ENCODE peak calls at places on chromosomes 3 and 15, in eight cellular contexts. X is GM13977, K is OCI-LY7, R is choroid plexus epithelial cell, I is stomach, P is tibial nerve, D is lower lobe of right lung, M is psoas muscle. B is an unnamed sample.

GRCh38 chr15:38453971-38454686 is at the start of gene FAM98B:
- DNase-seq in X (peak; percentile 80), K (peak; percentile 88), R (peak; percentile 93), I (peak; percentile 92), P (peak; percentile 73), D (peak; percentile 91), M (peak; percentile 93), B (peak; percentile 91)

GRCh38 chr3:46628980-46629379 is 16.7 kb downstream of the FAM240A start:
- DNase-seq in X (no peak), K (no peak), R (no peak), I (no peak), P (no peak), D (no peak), M (peak; percentile 55), B (no peak)

GRCh38 chr3:183766745-183767606 is 58.4 kb downstream of the MAP6D1 start:
- DNase-seq in X (peak; percentile 60), K (peak; percentile 82), R (peak; percentile 88), I (peak; percentile 83), P (peak; percentile 46), D (peak; percentile 73), M (peak; percentile 74), B (no peak)

GRCh38 chr15:67067161-67067853 is 1.9 kb downstream of the SMAD3 start:
- DNase-seq in X (no peak), K (peak; percentile 52), R (no peak), I (no peak), P (no peak), D (no peak), M (no peak), B (peak; percentile 53)

GRCh38 chr15:77739591-77740378 is 107.1 kb upstream of the LINGO1 start:
- DNase-seq in X (no peak), K (no peak), R (no peak), I (no peak), P (no peak), D (no peak), M (no peak), B (no peak)

GRCh38 chr3:184156522-184156955 is 1.4 kb downstream of the DVL3 start:
- DNase-seq in X (no peak), K (no peak), R (peak; percentile 81), I (no peak), P (no peak), D (no peak), M (peak; percentile 84), B (peak; percentile 65)

GRCh38 chr3:20811631-20812030 is 625.6 kb upstream of the SGO1 start:
- DNase-seq in X (no peak), K (no peak), R (no peak), I (no peak), P (no peak), D (no peak), M (no peak), B (no peak)

GRCh38 chr15:83030021-83030420 is 18.6 kb upstream of the C15orf40 start:
- DNase-seq in X (no peak), K (no peak), R (peak; percentile 77), I (no peak), P (no peak), D (no peak), M (no peak), B (no peak)

GRCh38 chr3:134054881-134055280 is 25.2 kb upstream of the SLCO2A1 start:
- DNase-seq in X (no peak), K (no peak), R (no peak), I (no peak), P (no peak), D (no peak), M (no peak), B (no peak)

GRCh38 chr15:67915374-67916050 is 75.7 kb upstream of the RNU6-1 start:
- DNase-seq in X (no peak), K (no peak), R (no peak), I (peak; percentile 92), P (no peak), D (peak; percentile 74), M (peak; percentile 62), B (peak; percentile 38)

GRCh38 chr3:124592658-124593441 is 137.4 kb upstream of the UMPS start:
- DNase-seq in X (peak; percentile 23), K (no peak), R (no peak), I (peak; percentile 87), P (no peak), D (peak; percentile 57), M (no peak), B (no peak)

GRCh38 chr3:13770390-13771169 is 109.3 kb downstream of the WNT7A start:
- DNase-seq in X (no peak), K (no peak), R (no peak), I (peak; percentile 19), P (no peak), D (no peak), M (no peak), B (peak; percentile 39)

GRCh38 chr15:36511594-36511993 is 67.8 kb upstream of the CDIN1 start:
- DNase-seq in X (no peak), K (no peak), R (no peak), I (no peak), P (no peak), D (no peak), M (no peak), B (no peak)

GRCh38 chr3:102079809-102080197 is 230.5 kb downstream of the NFKBIZ start:
- DNase-seq in X (no peak), K (no peak), R (no peak), I (no peak), P (no peak), D (no peak), M (no peak), B (no peak)

GRCh38 chr3:81352867-81353266 is 408.6 kb downstream of the GBE1 start:
- DNase-seq in X (no peak), K (no peak), R (peak; percentile 73), I (no peak), P (no peak), D (no peak), M (no peak), B (no peak)

GRCh38 chr15:60594071-60594470 is 115.1 kb upstream of the ICE2 start:
- DNase-seq in X (no peak), K (no peak), R (no peak), I (no peak), P (no peak), D (no peak), M (no peak), B (no peak)

GRCh38 chr3:133674290-133674912 is 12.7 kb upstream of the TOPBP1 start:
- DNase-seq in X (no peak), K (no peak), R (no peak), I (no peak), P (no peak), D (no peak), M (no peak), B (no peak)

DNA sequence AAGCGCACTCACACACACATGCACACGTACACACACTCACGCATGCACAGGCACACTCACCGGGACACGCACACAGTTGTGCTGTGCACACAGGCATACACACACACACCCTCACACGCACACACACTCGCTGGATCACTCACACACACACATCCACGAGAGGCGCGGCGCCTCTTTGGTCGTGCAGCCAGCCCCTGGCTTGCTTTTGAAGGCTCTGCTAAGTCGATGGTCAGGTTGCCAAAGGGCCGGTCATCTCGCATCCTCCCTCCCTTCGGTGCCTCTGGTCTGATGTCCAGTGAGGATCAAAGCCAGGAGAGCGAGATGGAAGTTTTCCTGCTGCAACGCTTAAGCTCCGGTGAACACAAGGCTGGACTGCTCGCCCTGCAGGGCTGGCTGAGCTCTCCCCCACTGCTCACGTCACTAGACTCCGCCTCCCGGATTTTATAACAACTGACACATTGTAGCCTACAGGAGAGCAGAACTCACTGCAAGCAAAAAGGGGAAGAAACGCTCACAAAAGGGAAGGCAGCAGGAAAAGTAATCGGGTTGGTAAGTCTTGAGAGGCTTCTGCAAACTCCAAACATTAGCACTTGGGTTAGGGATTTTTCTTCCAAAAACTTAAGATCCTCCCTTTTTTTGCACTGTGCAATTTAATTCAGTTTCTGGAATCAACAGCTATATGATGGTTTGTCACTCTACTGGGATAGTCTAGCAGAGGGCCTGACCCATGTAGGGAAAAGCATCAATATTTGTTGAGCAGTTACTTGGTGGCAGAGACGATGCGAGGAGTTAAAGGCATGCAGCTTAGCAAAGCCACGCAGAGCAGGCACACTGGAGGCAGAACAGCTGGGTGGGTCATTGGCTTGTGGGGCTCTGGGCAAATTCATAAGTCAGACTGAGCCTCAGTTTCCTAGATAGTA is at the start of gene SRGAP3:
- DNase-seq in X (peak; percentile 85), K (peak; percentile 82), R (peak; percentile 89), I (peak; percentile 90), P (peak; percentile 69), D (peak; percentile 88), M (peak; percentile 88), B (peak; percentile 61)
- TF ChIP-seq CTCF in X (no peak), K (peak; percentile 23), R (peak; percentile 25), I (peak; percentile 38), P (peak; percentile 24), D (peak; percentile 40), M (peak; percentile 34), B (peak; percentile 27)

GRCh38 chr3:108489776-108490175 is 20.6 kb downstream of the MYH15 start:
- DNase-seq in X (peak; percentile 38), K (peak; percentile 51), R (peak; percentile 78), I (no peak), P (no peak), D (no peak), M (no peak), B (no peak)
- TF ChIP-seq CTCF in X (peak; percentile 70), K (peak; percentile 91), R (peak; percentile 78), I (peak; percentile 66), P (peak; percentile 70), D (peak; percentile 72), M (peak; percentile 78), B (peak; percentile 64)

GRCh38 chr15:85010472-85011209 is 29.0 kb downstream of the PDE8A start:
- DNase-seq in X (no peak), K (peak; percentile 62), R (peak; percentile 56), I (no peak), P (no peak), D (no peak), M (no peak), B (no peak)
- TF ChIP-seq CTCF in X (no peak), K (peak; percentile 72), R (no peak), I (no peak), P (no peak), D (no peak), M (peak; percentile 53), B (peak; percentile 43)

GRCh38 chr15:28996289-28996688 is 110.5 kb downstream of the APBA2 start:
- DNase-seq in X (no peak), K (no peak), R (no peak), I (no peak), P (no peak), D (no peak), M (no peak), B (no peak)

GRCh38 chr15:28995193-28995592 is 109.4 kb downstream of the APBA2 start:
- DNase-seq in X (no peak), K (no peak), R (no peak), I (no peak), P (no peak), D (no peak), M (no peak), B (no peak)

GRCh38 chr15:28996953-28997352 is 111.2 kb downstream of the APBA2 start:
- DNase-seq in X (no peak), K (no peak), R (no peak), I (no peak), P (no peak), D (no peak), M (no peak), B (no peak)

GRCh38 chr15:28995721-28996120 is 109.9 kb downstream of the APBA2 start:
- DNase-seq in X (no peak), K (no peak), R (no peak), I (no peak), P (no peak), D (no peak), M (no peak), B (no peak)

DNA sequence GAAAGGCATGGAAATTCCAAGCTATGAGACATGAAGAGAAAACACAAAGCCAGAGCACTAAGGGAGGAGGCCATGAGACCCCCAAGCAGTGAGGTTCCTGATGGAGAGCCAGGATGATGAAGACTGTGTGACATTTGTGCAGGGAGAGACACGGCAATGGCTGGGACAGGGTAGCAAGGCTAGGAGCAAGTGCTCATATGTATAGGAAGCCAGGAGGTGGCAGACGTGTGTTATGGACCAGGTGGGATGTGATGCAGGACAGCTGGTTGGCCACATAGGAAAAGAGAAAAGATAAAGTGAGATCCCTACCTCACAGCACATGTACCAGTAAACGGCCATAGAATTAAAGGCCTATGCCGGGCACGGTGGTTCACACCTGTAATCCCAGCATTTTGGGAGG is 112.7 kb downstream of the APBA2 start:
- DNase-seq in X (no peak), K (no peak), R (no peak), I (no peak), P (no peak), D (no peak), M (no peak), B (no peak)
- TF ChIP-seq CTCF in X (peak; percentile 16), K (no peak), R (peak; percentile 15), I (no peak), P (no peak), D (no peak), M (no peak), B (no peak)

B was measured in mesothelial cell of epicardium.